ENCODE peak calls at places on chromosome 17, in six cellular contexts. One of them, this sample, is unnamed.

GRCh38 chr17:2435852-2436251 is 35.0 kb upstream of the MNT start:
- DNase-seq in dorsolateral prefrontal cortex: no peak
- DNase-seq in heart left ventricle: no peak
- DNase-seq in choroid plexus epithelial cell: no peak
- DNase-seq in activated CD8-positive, alpha-beta T cell treated with anti-CD3 and anti-CD28 coated beads for 36 hours: no peak
- DNase-seq in psoas muscle: no peak
- DNase-seq in this sample: no peak

GRCh38 chr17:81723651-81724209 is 11.6 kb downstream of the SLC25A10 start:
- DNase-seq in dorsolateral prefrontal cortex: no peak
- DNase-seq in heart left ventricle: no peak
- DNase-seq in choroid plexus epithelial cell: no peak
- DNase-seq in activated CD8-positive, alpha-beta T cell treated with anti-CD3 and anti-CD28 coated beads for 36 hours: no peak
- DNase-seq in psoas muscle: no peak
- DNase-seq in this sample: no peak

GRCh38 chr17:7293131-7293557 is 1.3 kb downstream of the YBX2 start:
- DNase-seq in dorsolateral prefrontal cortex: no peak
- DNase-seq in heart left ventricle: no peak
- DNase-seq in choroid plexus epithelial cell: no peak
- DNase-seq in activated CD8-positive, alpha-beta T cell treated with anti-CD3 and anti-CD28 coated beads for 36 hours: no peak
- DNase-seq in psoas muscle: no peak
- DNase-seq in this sample: no peak

GRCh38 chr17:63699638-63700527 is at the start of gene LIMD2:
- DNase-seq in dorsolateral prefrontal cortex: no peak
- DNase-seq in heart left ventricle: peak
- DNase-seq in choroid plexus epithelial cell: no peak
- DNase-seq in activated CD8-positive, alpha-beta T cell treated with anti-CD3 and anti-CD28 coated beads for 36 hours: peak
- DNase-seq in psoas muscle: peak
- DNase-seq in this sample: peak

GRCh38 chr17:1413281-1413791 is 13.3 kb upstream of the YWHAE start:
- DNase-seq in dorsolateral prefrontal cortex: no peak
- DNase-seq in heart left ventricle: peak
- DNase-seq in choroid plexus epithelial cell: peak
- DNase-seq in activated CD8-positive, alpha-beta T cell treated with anti-CD3 and anti-CD28 coated beads for 36 hours: no peak
- DNase-seq in psoas muscle: peak
- DNase-seq in this sample: no peak

GRCh38 chr17:46008591-46008990 is 9.5 kb downstream of the STH start:
- DNase-seq in dorsolateral prefrontal cortex: no peak
- DNase-seq in heart left ventricle: no peak
- DNase-seq in choroid plexus epithelial cell: no peak
- DNase-seq in activated CD8-positive, alpha-beta T cell treated with anti-CD3 and anti-CD28 coated beads for 36 hours: no peak
- DNase-seq in psoas muscle: no peak
- DNase-seq in this sample: no peak

GRCh38 chr17:7440823-7441174 is 1.5 kb downstream of the FGF11 start:
- DNase-seq in dorsolateral prefrontal cortex: no peak
- DNase-seq in heart left ventricle: peak
- DNase-seq in choroid plexus epithelial cell: peak
- DNase-seq in activated CD8-positive, alpha-beta T cell treated with anti-CD3 and anti-CD28 coated beads for 36 hours: peak
- DNase-seq in psoas muscle: peak
- DNase-seq in this sample: peak

GRCh38 chr17:33778505-33779398 is 476.3 kb upstream of the CCL2 start:
- DNase-seq in dorsolateral prefrontal cortex: peak
- DNase-seq in heart left ventricle: no peak
- DNase-seq in choroid plexus epithelial cell: peak
- DNase-seq in activated CD8-positive, alpha-beta T cell treated with anti-CD3 and anti-CD28 coated beads for 36 hours: peak
- DNase-seq in psoas muscle: peak
- DNase-seq in this sample: peak

GRCh38 chr17:16171613-16172012 is 43.7 kb downstream of the NCOR1 start:
- DNase-seq in dorsolateral prefrontal cortex: no peak
- DNase-seq in heart left ventricle: no peak
- DNase-seq in choroid plexus epithelial cell: peak
- DNase-seq in activated CD8-positive, alpha-beta T cell treated with anti-CD3 and anti-CD28 coated beads for 36 hours: no peak
- DNase-seq in psoas muscle: no peak
- DNase-seq in this sample: no peak

GRCh38 chr17:31663576-31663975 is 195.5 kb downstream of the COPRS start:
- DNase-seq in dorsolateral prefrontal cortex: no peak
- DNase-seq in heart left ventricle: no peak
- DNase-seq in choroid plexus epithelial cell: peak
- DNase-seq in activated CD8-positive, alpha-beta T cell treated with anti-CD3 and anti-CD28 coated beads for 36 hours: no peak
- DNase-seq in psoas muscle: no peak
- DNase-seq in this sample: no peak

GRCh38 chr17:35764123-35764991 is 3.7 kb downstream of the C17orf50 start:
- DNase-seq in dorsolateral prefrontal cortex: peak
- DNase-seq in heart left ventricle: peak
- DNase-seq in choroid plexus epithelial cell: peak
- DNase-seq in activated CD8-positive, alpha-beta T cell treated with anti-CD3 and anti-CD28 coated beads for 36 hours: peak
- DNase-seq in psoas muscle: peak
- DNase-seq in this sample: peak

GRCh38 chr17:77944390-77945222 is 13.9 kb upstream of the TNRC6C start:
- DNase-seq in dorsolateral prefrontal cortex: no peak
- DNase-seq in heart left ventricle: no peak
- DNase-seq in choroid plexus epithelial cell: no peak
- DNase-seq in activated CD8-positive, alpha-beta T cell treated with anti-CD3 and anti-CD28 coated beads for 36 hours: no peak
- DNase-seq in psoas muscle: no peak
- DNase-seq in this sample: no peak

GRCh38 chr17:44083250-44083849 is 12.8 kb downstream of the G6PC3 start:
- DNase-seq in dorsolateral prefrontal cortex: no peak
- DNase-seq in heart left ventricle: no peak
- DNase-seq in choroid plexus epithelial cell: no peak
- DNase-seq in activated CD8-positive, alpha-beta T cell treated with anti-CD3 and anti-CD28 coated beads for 36 hours: no peak
- DNase-seq in psoas muscle: no peak
- DNase-seq in this sample: no peak

GRCh38 chr17:16417896-16418683 is 2.7 kb downstream of the TRPV2 start:
- DNase-seq in dorsolateral prefrontal cortex: no peak
- DNase-seq in heart left ventricle: no peak
- DNase-seq in choroid plexus epithelial cell: no peak
- DNase-seq in activated CD8-positive, alpha-beta T cell treated with anti-CD3 and anti-CD28 coated beads for 36 hours: no peak
- DNase-seq in psoas muscle: no peak
- DNase-seq in this sample: no peak

GRCh38 chr17:71412803-71413202 is 708.0 kb upstream of the SOX9 start:
- DNase-seq in dorsolateral prefrontal cortex: no peak
- DNase-seq in heart left ventricle: no peak
- DNase-seq in choroid plexus epithelial cell: peak
- DNase-seq in activated CD8-positive, alpha-beta T cell treated with anti-CD3 and anti-CD28 coated beads for 36 hours: no peak
- DNase-seq in psoas muscle: no peak
- DNase-seq in this sample: no peak

GRCh38 chr17:62105861-62106260 is 40.8 kb upstream of the MED13 start:
- DNase-seq in dorsolateral prefrontal cortex: no peak
- DNase-seq in heart left ventricle: no peak
- DNase-seq in choroid plexus epithelial cell: no peak
- DNase-seq in activated CD8-positive, alpha-beta T cell treated with anti-CD3 and anti-CD28 coated beads for 36 hours: no peak
- DNase-seq in psoas muscle: no peak
- DNase-seq in this sample: no peak

GRCh38 chr17:39530513-39530912 is 69.2 kb downstream of the CDK12 start:
- DNase-seq in dorsolateral prefrontal cortex: no peak
- DNase-seq in heart left ventricle: no peak
- DNase-seq in choroid plexus epithelial cell: no peak
- DNase-seq in activated CD8-positive, alpha-beta T cell treated with anti-CD3 and anti-CD28 coated beads for 36 hours: no peak
- DNase-seq in psoas muscle: no peak
- DNase-seq in this sample: no peak

GRCh38 chr17:7038025-7038862 is 2.4 kb downstream of the SLC16A13 start:
- DNase-seq in dorsolateral prefrontal cortex: no peak
- DNase-seq in heart left ventricle: no peak
- DNase-seq in choroid plexus epithelial cell: no peak
- DNase-seq in activated CD8-positive, alpha-beta T cell treated with anti-CD3 and anti-CD28 coated beads for 36 hours: no peak
- DNase-seq in psoas muscle: no peak
- DNase-seq in this sample: no peak

GRCh38 chr17:6064855-6065254 is 5.3 kb upstream of the WSCD1 start:
- DNase-seq in dorsolateral prefrontal cortex: no peak
- DNase-seq in heart left ventricle: no peak
- DNase-seq in choroid plexus epithelial cell: no peak
- DNase-seq in activated CD8-positive, alpha-beta T cell treated with anti-CD3 and anti-CD28 coated beads for 36 hours: no peak
- DNase-seq in psoas muscle: no peak
- DNase-seq in this sample: no peak

GRCh38 chr17:3693829-3694231 is 2.1 kb downstream of the P2RX5 start:
- DNase-seq in dorsolateral prefrontal cortex: no peak
- DNase-seq in heart left ventricle: no peak
- DNase-seq in choroid plexus epithelial cell: no peak
- DNase-seq in activated CD8-positive, alpha-beta T cell treated with anti-CD3 and anti-CD28 coated beads for 36 hours: peak
- DNase-seq in psoas muscle: no peak
- DNase-seq in this sample: no peak

GRCh38 chr17:77645441-77646430 is 312.8 kb upstream of the TNRC6C start:
- DNase-seq in dorsolateral prefrontal cortex: no peak
- DNase-seq in heart left ventricle: no peak
- DNase-seq in choroid plexus epithelial cell: peak
- DNase-seq in activated CD8-positive, alpha-beta T cell treated with anti-CD3 and anti-CD28 coated beads for 36 hours: peak
- DNase-seq in psoas muscle: no peak
- DNase-seq in this sample: no peak

DNA sequence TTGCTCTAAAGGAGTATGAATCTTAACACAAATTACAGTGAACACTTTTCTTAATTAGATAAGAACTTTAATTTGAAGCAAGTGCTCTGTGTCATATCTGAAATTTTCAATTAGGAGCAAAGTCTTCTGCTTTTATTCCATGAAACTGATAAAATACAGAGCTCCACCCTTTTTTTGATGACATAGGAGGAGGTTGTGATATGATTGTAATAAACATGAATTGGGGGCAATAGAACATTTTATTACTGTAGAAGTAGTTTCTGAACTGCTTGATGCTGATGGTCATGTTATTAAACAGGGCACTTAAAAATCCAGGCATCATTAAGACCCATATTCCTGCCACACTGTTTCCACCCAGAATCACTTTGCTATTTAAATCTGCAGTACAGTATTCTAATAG is 1.1 kb downstream of the KRT20 start:
- DNase-seq in dorsolateral prefrontal cortex: no peak
- DNase-seq in heart left ventricle: no peak
- DNase-seq in choroid plexus epithelial cell: no peak
- DNase-seq in activated CD8-positive, alpha-beta T cell treated with anti-CD3 and anti-CD28 coated beads for 36 hours: no peak
- DNase-seq in psoas muscle: no peak
- DNase-seq in this sample: no peak
- TF ChIP-seq CTCF in dorsolateral prefrontal cortex: no peak
- TF ChIP-seq CTCF in heart left ventricle: no peak
- TF ChIP-seq CTCF in choroid plexus epithelial cell: no peak
- TF ChIP-seq CTCF in activated CD8-positive, alpha-beta T cell treated with anti-CD3 and anti-CD28 coated beads for 36 hours: no peak
- TF ChIP-seq CTCF in psoas muscle: no peak
- TF ChIP-seq CTCF in this sample: no peak

DNA sequence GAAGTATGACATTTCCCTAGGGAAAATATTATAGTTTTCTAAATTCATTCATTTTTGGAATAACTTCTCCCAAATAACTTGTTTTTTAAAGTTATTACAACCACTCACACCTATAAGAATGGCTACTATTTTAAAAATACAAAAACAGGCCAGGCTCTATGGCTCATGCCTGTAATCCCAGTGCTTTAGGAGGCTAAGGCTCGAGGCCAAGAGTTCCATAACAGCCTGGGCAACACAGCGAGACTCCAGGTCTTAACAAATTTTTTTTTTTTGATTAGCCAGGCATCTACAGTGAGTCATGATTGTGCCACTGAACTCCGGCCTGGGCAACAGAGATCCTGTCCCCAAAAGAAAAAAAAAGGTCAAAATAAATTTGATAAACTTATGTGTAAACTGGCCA is 43.6 kb upstream of the YPEL2 start:
- DNase-seq in dorsolateral prefrontal cortex: no peak
- DNase-seq in heart left ventricle: no peak
- DNase-seq in choroid plexus epithelial cell: no peak
- DNase-seq in activated CD8-positive, alpha-beta T cell treated with anti-CD3 and anti-CD28 coated beads for 36 hours: no peak
- DNase-seq in psoas muscle: no peak
- DNase-seq in this sample: no peak
- TF ChIP-seq CTCF in dorsolateral prefrontal cortex: no peak
- TF ChIP-seq CTCF in heart left ventricle: no peak
- TF ChIP-seq CTCF in choroid plexus epithelial cell: no peak
- TF ChIP-seq CTCF in activated CD8-positive, alpha-beta T cell treated with anti-CD3 and anti-CD28 coated beads for 36 hours: no peak
- TF ChIP-seq CTCF in psoas muscle: no peak
- TF ChIP-seq CTCF in this sample: no peak

GRCh38 chr17:79299349-79299748 is 224.7 kb downstream of the ENGASE start:
- DNase-seq in dorsolateral prefrontal cortex: no peak
- DNase-seq in heart left ventricle: no peak
- DNase-seq in choroid plexus epithelial cell: no peak
- DNase-seq in activated CD8-positive, alpha-beta T cell treated with anti-CD3 and anti-CD28 coated beads for 36 hours: no peak
- DNase-seq in psoas muscle: no peak
- DNase-seq in this sample: no peak
- TF ChIP-seq CTCF in dorsolateral prefrontal cortex: no peak
- TF ChIP-seq CTCF in heart left ventricle: no peak
- TF ChIP-seq CTCF in choroid plexus epithelial cell: no peak
- TF ChIP-seq CTCF in activated CD8-positive, alpha-beta T cell treated with anti-CD3 and anti-CD28 coated beads for 36 hours: no peak
- TF ChIP-seq CTCF in psoas muscle: no peak
- TF ChIP-seq CTCF in this sample: no peak

GRCh38 chr17:56416682-56417351 is 176.7 kb upstream of the NOG start:
- DNase-seq in dorsolateral prefrontal cortex: no peak
- DNase-seq in heart left ventricle: no peak
- DNase-seq in choroid plexus epithelial cell: no peak
- DNase-seq in activated CD8-positive, alpha-beta T cell treated with anti-CD3 and anti-CD28 coated beads for 36 hours: no peak
- DNase-seq in psoas muscle: no peak
- DNase-seq in this sample: no peak
- TF ChIP-seq CTCF in dorsolateral prefrontal cortex: no peak
- TF ChIP-seq CTCF in heart left ventricle: no peak
- TF ChIP-seq CTCF in choroid plexus epithelial cell: no peak
- TF ChIP-seq CTCF in activated CD8-positive, alpha-beta T cell treated with anti-CD3 and anti-CD28 coated beads for 36 hours: no peak
- TF ChIP-seq CTCF in psoas muscle: no peak
- TF ChIP-seq CTCF in this sample: no peak

DNA sequence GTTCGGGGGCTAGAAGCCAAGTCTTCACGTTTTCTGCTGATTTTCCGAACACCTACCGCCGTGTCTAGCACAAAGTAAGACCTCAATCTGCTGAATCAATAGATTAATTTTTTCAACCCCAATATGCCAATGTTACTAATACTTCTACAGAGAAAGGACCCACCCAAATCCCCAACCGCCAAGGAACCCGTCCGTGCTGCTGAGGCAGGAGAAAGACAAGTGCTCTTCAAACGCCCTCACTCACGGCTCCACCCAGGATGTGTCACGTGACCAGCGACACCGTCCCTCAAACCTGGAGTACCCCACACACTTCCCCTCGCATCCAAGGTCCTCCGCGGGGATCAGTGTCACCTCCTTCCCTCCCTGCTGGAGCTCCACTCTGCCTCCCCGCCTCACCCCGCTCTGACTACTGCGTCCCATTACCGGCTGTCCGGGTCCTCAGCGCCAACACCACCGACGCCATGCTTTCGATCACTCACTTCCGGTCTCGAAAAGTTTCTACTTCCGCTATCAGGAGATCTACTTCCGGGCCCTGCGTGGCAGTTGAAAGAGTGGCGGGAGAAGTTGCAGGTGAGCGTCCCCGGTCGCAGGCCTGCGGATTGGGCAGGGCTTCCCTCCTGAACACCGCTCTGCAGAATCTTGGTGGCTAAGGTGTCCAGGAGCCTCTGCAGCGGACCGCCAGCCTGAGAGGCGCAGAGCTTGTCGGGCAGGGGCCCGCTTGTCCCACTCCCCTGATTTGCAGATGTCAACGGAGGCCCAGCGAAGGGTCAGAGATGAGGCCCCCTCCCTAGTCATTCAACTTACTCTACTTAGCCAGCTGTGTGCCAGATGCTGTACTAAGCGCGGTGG is at the start of the genes EME1 and MRPL27:
- DNase-seq in dorsolateral prefrontal cortex: peak
- DNase-seq in heart left ventricle: peak
- DNase-seq in choroid plexus epithelial cell: peak
- DNase-seq in activated CD8-positive, alpha-beta T cell treated with anti-CD3 and anti-CD28 coated beads for 36 hours: peak
- DNase-seq in psoas muscle: peak
- DNase-seq in this sample: peak
- TF ChIP-seq CTCF in dorsolateral prefrontal cortex: peak
- TF ChIP-seq CTCF in heart left ventricle: no peak
- TF ChIP-seq CTCF in choroid plexus epithelial cell: no peak
- TF ChIP-seq CTCF in activated CD8-positive, alpha-beta T cell treated with anti-CD3 and anti-CD28 coated beads for 36 hours: no peak
- TF ChIP-seq CTCF in psoas muscle: no peak
- TF ChIP-seq CTCF in this sample: no peak

This sample was measured in GM13977.